ENCODE peak calls at places on chromosome 15, in four cellular contexts. G, T, Y and M are unnamed samples.

GRCh38 chr15:31200735-31201151 is 99.2 kb upstream of the TRPM1 start:
- DNase-seq in G (peak; percentile 62), T (peak; percentile 42), Y (no peak), M (peak; percentile 81)

GRCh38 chr15:62407962-62408361 is 242.9 kb upstream of the C2CD4B start:
- DNase-seq in G (no peak), T (no peak), Y (no peak), M (no peak)

GRCh38 chr15:66623801-66624453 is 58.1 kb upstream of the LCTL start:
- DNase-seq in G (no peak), T (no peak), Y (no peak), M (no peak)

GRCh38 chr15:94042163-94042954 is 189.0 kb upstream of the MCTP2 start:
- DNase-seq in G (no peak), T (no peak), Y (no peak), M (no peak)

GRCh38 chr15:95990833-95991232 is 339.7 kb upstream of the NR2F2 start:
- DNase-seq in G (no peak), T (no peak), Y (no peak), M (no peak)

GRCh38 chr15:45654749-45655148 is 19.9 kb downstream of the SQOR start:
- DNase-seq in G (no peak), T (no peak), Y (no peak), M (peak; percentile 22)

GRCh38 chr15:85473455-85473854 is 93.1 kb downstream of the AKAP13 start:
- DNase-seq in G (no peak), T (no peak), Y (no peak), M (no peak)

GRCh38 chr15:88440021-88440420 is 27.2 kb downstream of the MRPL46 start:
- DNase-seq in G (no peak), T (no peak), Y (peak; percentile 7), M (no peak)

GRCh38 chr15:81195339-81195864 is 1.3 kb upstream of the IL16 start:
- DNase-seq in G (no peak), T (no peak), Y (no peak), M (no peak)

GRCh38 chr15:40445411-40446055 is 4.8 kb downstream of the BAHD1 start:
- DNase-seq in G (no peak), T (no peak), Y (no peak), M (no peak)

GRCh38 chr15:65416845-65417416 is 5.8 kb downstream of the IGDCC4 start:
- DNase-seq in G (no peak), T (no peak), Y (no peak), M (no peak)

GRCh38 chr15:65409284-65409631 is 13.5 kb downstream of the IGDCC4 start:
- DNase-seq in G (no peak), T (no peak), Y (no peak), M (no peak)

GRCh38 chr15:62068071-62068786 is 1.5 kb downstream of the C2CD4A start:
- DNase-seq in G (no peak), T (peak; percentile 55), Y (peak; percentile 60), M (peak; percentile 77)

GRCh38 chr15:77542491-77543001 is 90.2 kb downstream of the LINGO1 start:
- DNase-seq in G (no peak), T (no peak), Y (peak; percentile 55), M (no peak)

GRCh38 chr15:36951747-36952247 is 148.6 kb downstream of the MEIS2 start:
- DNase-seq in G (no peak), T (no peak), Y (no peak), M (no peak)

GRCh38 chr15:77160562-77161481 is 89.9 kb upstream of the TSPAN3 start:
- DNase-seq in G (peak; percentile 6), T (no peak), Y (peak; percentile 89), M (no peak)

GRCh38 chr15:93997071-93997658 is 234.2 kb upstream of the MCTP2 start:
- DNase-seq in G (no peak), T (peak; percentile 1), Y (peak; percentile 35), M (no peak)

GRCh38 chr15:98139337-98139736 is 178.8 kb downstream of the ARRDC4 start:
- DNase-seq in G (no peak), T (no peak), Y (no peak), M (no peak)

GRCh38 chr15:81256916-81257315 is 60.2 kb downstream of the IL16 start:
- DNase-seq in G (no peak), T (no peak), Y (no peak), M (no peak)

GRCh38 chr15:52466134-52466701 is 62.5 kb downstream of the MYO5A start:
- DNase-seq in G (no peak), T (no peak), Y (no peak), M (no peak)

GRCh38 chr15:77504310-77504709 is 83.6 kb downstream of the HMG20A start:
- DNase-seq in G (no peak), T (no peak), Y (no peak), M (no peak)

GRCh38 chr15:89662893-89663673 is 7.8 kb upstream of the KIF7 start:
- DNase-seq in G (no peak), T (no peak), Y (no peak), M (peak; percentile 63)